ENCODE peak calls at places on chromosomes 11 and 22, in five cellular contexts. N, P, U, E and L are unnamed samples.

GRCh38 chr11:102377891-102378290 is 30.9 kb downstream of the BIRC2 start:
- DNase-seq in N (no peak), P (no peak), U (no peak), E (no peak), L (no peak)

GRCh38 chr11:132872223-132872622 is 660.1 kb downstream of the OPCML start:
- DNase-seq in N (no peak), P (no peak), U (no peak), E (no peak), L (no peak)

GRCh38 chr11:9130297-9130696 is 38.9 kb upstream of the SCUBE2 start:
- DNase-seq in N (no peak), P (no peak), U (no peak), E (no peak), L (no peak)

GRCh38 chr11:110087820-110088534 is 5.2 kb upstream of the ZC3H12C start:
- DNase-seq in N (no peak), P (no peak), U (no peak), E (no peak), L (no peak)

GRCh38 chr11:44456544-44457270 is 108.8 kb upstream of the CD82 start:
- DNase-seq in N (no peak), P (no peak), U (peak), E (no peak), L (peak)

GRCh38 chr11:35163707-35164496 is 24.9 kb downstream of the CD44 start:
- DNase-seq in N (no peak), P (no peak), U (no peak), E (no peak), L (no peak)

GRCh38 chr11:18013790-18014507 is 1.1 kb upstream of the SERGEF start:
- DNase-seq in N (no peak), P (no peak), U (no peak), E (no peak), L (peak)

GRCh38 chr22:25447067-25447688 is 117.3 kb upstream of the GRK3 start:
- DNase-seq in N (no peak), P (no peak), U (no peak), E (no peak), L (no peak)

GRCh38 chr11:28268925-28269324 is 160.7 kb downstream of the METTL15 start:
- DNase-seq in N (no peak), P (no peak), U (no peak), E (no peak), L (no peak)

GRCh38 chr11:120932305-120932905 is 91.5 kb upstream of the TBCEL start:
- DNase-seq in N (no peak), P (no peak), U (no peak), E (no peak), L (no peak)

GRCh38 chr11:111322534-111322933 is 24.2 kb downstream of the POU2AF3 start:
- DNase-seq in N (no peak), P (no peak), U (no peak), E (no peak), L (peak)

GRCh38 chr22:28029962-28030361 is 110.9 kb upstream of the PITPNB start:
- DNase-seq in N (no peak), P (no peak), U (no peak), E (no peak), L (no peak)

GRCh38 chr11:121105851-121106250 is 4.8 kb downstream of the TECTA start:
- DNase-seq in N (no peak), P (no peak), U (no peak), E (no peak), L (no peak)

GRCh38 chr11:6362185-6362867 is 27.9 kb upstream of the SMPD1 start:
- DNase-seq in N (no peak), P (no peak), U (no peak), E (no peak), L (peak)

GRCh38 chr11:63769044-63769718 is 606 bp upstream of the ZFTA start:
- DNase-seq in N (no peak), P (peak), U (peak), E (peak), L (peak)

GRCh38 chr11:111918390-111919256 is at the start of gene C11orf52:
- DNase-seq in N (no peak), P (no peak), U (peak), E (no peak), L (peak)

GRCh38 chr11:102293873-102294601 is 23.2 kb upstream of the BIRC3 start:
- DNase-seq in N (no peak), P (no peak), U (peak), E (no peak), L (peak)

GRCh38 chr22:46233231-46233630 is 16.9 kb downstream of the CDPF1 start:
- DNase-seq in N (no peak), P (no peak), U (no peak), E (no peak), L (peak)

GRCh38 chr11:47284151-47284550 is 14.2 kb downstream of the MADD start:
- DNase-seq in N (no peak), P (no peak), U (no peak), E (no peak), L (no peak)

GRCh38 chr11:74926304-74927030 is 22.4 kb downstream of the XRRA1 start:
- DNase-seq in N (no peak), P (no peak), U (no peak), E (no peak), L (no peak)

GRCh38 chr11:44624761-44625221 is 59.3 kb downstream of the CD82 start:
- DNase-seq in N (no peak), P (no peak), U (no peak), E (peak), L (no peak)

GRCh38 chr11:78822931-78823423 is 248.3 kb upstream of the NARS2 start:
- DNase-seq in N (no peak), P (no peak), U (no peak), E (no peak), L (no peak)

GRCh38 chr11:134781335-134781970 is 369.4 kb upstream of the B3GAT1 start:
- DNase-seq in N (no peak), P (no peak), U (no peak), E (no peak), L (no peak)

GRCh38 chr11:70887428-70887827 is 364.9 kb downstream of the SHANK2 start:
- DNase-seq in N (no peak), P (no peak), U (no peak), E (no peak), L (no peak)

GRCh38 chr11:113581713-113582112 is 106.5 kb upstream of the DRD2 start:
- DNase-seq in N (no peak), P (no peak), U (no peak), E (no peak), L (no peak)

GRCh38 chr11:1906623-1907423 is 12.7 kb upstream of the TNNT3 start:
- DNase-seq in N (no peak), P (no peak), U (no peak), E (no peak), L (no peak)